ENCODE peak calls at places on chromosome 22, in five cellular contexts. W is WTC11, A is HEK293T, F is K562, H is HepG2. J is an unnamed sample.

GRCh38 chr22:23804781-23805291 is 18.1 kb downstream of the SMARCB1 start:
- DNase-seq in F (no peak), W (no peak), H (no peak), A (no peak), J (no peak)

GRCh38 chr22:21448627-21449416 is 18.4 kb upstream of the TMEM191C start:
- DNase-seq in W (no peak), F (no peak), H (no peak), A (no peak), J (no peak)

GRCh38 chr22:27488456-27489224 is 312.9 kb downstream of the MN1 start:
- DNase-seq in A (no peak), F (no peak), H (peak), W (no peak), J (no peak)

GRCh38 chr22:49332691-49333090 is 495.0 kb downstream of the BRD1 start:
- DNase-seq in F (no peak), H (no peak), W (no peak), A (no peak), J (no peak)

GRCh38 chr22:30909306-30909705 is 59.3 kb downstream of the MORC2 start:
- DNase-seq in A (no peak), H (no peak), W (no peak), F (no peak), J (no peak)

GRCh38 chr22:19723165-19723989 is at the start of gene GP1BB:
- DNase-seq in W (peak), H (no peak), A (peak), F (peak), J (no peak)

GRCh38 chr22:46777609-46777970 is 15.1 kb downstream of the TBC1D22A start:
- DNase-seq in H (no peak), A (no peak), F (no peak), W (no peak), J (no peak)

GRCh38 chr22:45891471-45891995 is 85.4 kb downstream of the WNT7B start:
- DNase-seq in H (no peak), W (no peak), F (no peak), A (no peak), J (no peak)

GRCh38 chr22:37638351-37639069 is 959 bp upstream of the SH3BP1 start:
- DNase-seq in F (no peak), W (peak), A (no peak), H (peak), J (no peak)

GRCh38 chr22:20816559-20816958 is 42.1 kb downstream of the PI4KA start:
- DNase-seq in H (no peak), F (no peak), W (no peak), A (no peak), J (no peak)

GRCh38 chr22:40571887-40572286 is 64.6 kb downstream of the MRTFA start:
- DNase-seq in A (no peak), H (no peak), W (no peak), F (no peak), J (no peak)

GRCh38 chr22:40620464-40621046 is 16.0 kb downstream of the MRTFA start:
- DNase-seq in H (no peak), F (peak), A (no peak), W (no peak), J (peak)

GRCh38 chr22:48147404-48147803 is 1385.0 kb downstream of the TBC1D22A start:
- DNase-seq in H (no peak), A (no peak), W (peak), F (no peak), J (no peak)

GRCh38 chr22:49946612-49947295 is 13.8 kb upstream of the PIM3 start:
- DNase-seq in W (no peak), H (peak), F (no peak), A (no peak), J (no peak)

GRCh38 chr22:23119492-23120414 is 22.0 kb downstream of the RSPH14 start:
- DNase-seq in W (no peak), F (no peak), A (no peak), H (no peak), J (no peak)

GRCh38 chr22:47011131-47011854 is 248.8 kb downstream of the TBC1D22A start:
- DNase-seq in W (no peak), F (no peak), A (no peak), H (no peak), J (no peak)

GRCh38 chr22:30416403-30416802 is 9.2 kb upstream of the MTFP1 start:
- DNase-seq in F (no peak), W (no peak), A (no peak), H (peak), J (no peak)

GRCh38 chr22:27493797-27494196 is 307.8 kb downstream of the MN1 start:
- DNase-seq in H (no peak), W (no peak), A (no peak), F (no peak), J (no peak)

GRCh38 chr22:26846645-26847044 is 189.3 kb downstream of the MIAT start:
- DNase-seq in F (no peak), A (no peak), H (no peak), W (no peak), J (no peak)

GRCh38 chr22:43110444-43110926 is at the start of gene BIK:
- DNase-seq in W (peak), H (peak), F (peak), A (peak), J (no peak)

GRCh38 chr22:20581503-20582170 is 74.2 kb downstream of the MED15 start:
- DNase-seq in A (no peak), F (peak), W (no peak), H (no peak), J (no peak)

GRCh38 chr22:41996826-41997225 is 1.8 kb upstream of the WBP2NL start:
- DNase-seq in A (no peak), H (no peak), W (no peak), F (no peak), J (no peak)

GRCh38 chr22:17629646-17630045 is 1.1 kb upstream of the ATP6V1E1 start:
- DNase-seq in W (no peak), H (no peak), F (no peak), A (no peak), J (no peak)

GRCh38 chr22:19036523-19037273 is 85.5 kb downstream of the DGCR2 start:
- DNase-seq in F (no peak), H (no peak), A (no peak), W (peak), J (no peak)

GRCh38 chr22:37930270-37930951 is 23.0 kb downstream of the C22orf23 start:
- DNase-seq in F (peak), W (peak), H (no peak), A (peak), J (no peak)

GRCh38 chr22:23207786-23208325 is 27.5 kb downstream of the BCR start:
- DNase-seq in H (no peak), W (no peak), A (no peak), F (peak), J (no peak)

GRCh38 chr22:20090730-20091240 is 10.7 kb downstream of the DGCR8 start:
- DNase-seq in A (no peak), F (no peak), W (no peak), H (no peak), J (no peak)

GRCh38 chr22:26364066-26365015 is 64.7 kb upstream of the ASPHD2 start:
- DNase-seq in W (peak), F (peak), A (peak), H (peak), J (peak)

GRCh38 chr22:20526305-20526627 is 18.9 kb downstream of the MED15 start:
- DNase-seq in H (no peak), W (no peak), A (no peak), F (peak), J (no peak)

GRCh38 chr22:24496234-24496633 is 1.1 kb downstream of the UPB1 start:
- DNase-seq in H (no peak), W (no peak), A (no peak), F (no peak), J (no peak)

GRCh38 chr22:41367039-41367679 is 14.6 kb upstream of the TEF start:
- DNase-seq in H (peak), A (peak), W (peak), F (peak), J (peak)

GRCh38 chr22:50114221-50114981 is 24.6 kb downstream of the MOV10L1 start:
- DNase-seq in W (no peak), H (no peak), A (no peak), F (no peak), J (no peak)

GRCh38 chr22:26287382-26288228 is 118.3 kb downstream of the SEZ6L start:
- DNase-seq in H (no peak), F (no peak), W (no peak), A (no peak), J (no peak)

GRCh38 chr22:34045311-34045710 is 125.0 kb upstream of the LARGE1 start:
- DNase-seq in W (no peak), A (no peak), H (no peak), F (no peak), J (no peak)

GRCh38 chr22:49551897-49552659 is 275.6 kb downstream of the BRD1 start:
- DNase-seq in A (no peak), W (no peak), H (no peak), F (no peak), J (no peak)

GRCh38 chr22:19991645-19992451 is 24.8 kb downstream of the ARVCF start:
- DNase-seq in F (no peak), A (no peak), W (no peak), H (no peak), J (no peak)

GRCh38 chr22:49933236-49933921 is 14.9 kb downstream of the CRELD2 start:
- DNase-seq in W (no peak), A (no peak), H (no peak), F (no peak), J (no peak)

GRCh38 chr22:17629167-17629489 is 579 bp upstream of the ATP6V1E1 start:
- DNase-seq in W (no peak), H (no peak), F (no peak), A (no peak), J (no peak)

GRCh38 chr22:48382197-48382596 is 1445.5 kb downstream of the BRD1 start:
- DNase-seq in F (no peak), W (no peak), A (no peak), H (no peak), J (no peak)

GRCh38 chr22:31556627-31557203 is 60.4 kb downstream of the SFI1 start:
- DNase-seq in H (peak), W (no peak), F (peak), A (peak), J (peak)

DNA sequence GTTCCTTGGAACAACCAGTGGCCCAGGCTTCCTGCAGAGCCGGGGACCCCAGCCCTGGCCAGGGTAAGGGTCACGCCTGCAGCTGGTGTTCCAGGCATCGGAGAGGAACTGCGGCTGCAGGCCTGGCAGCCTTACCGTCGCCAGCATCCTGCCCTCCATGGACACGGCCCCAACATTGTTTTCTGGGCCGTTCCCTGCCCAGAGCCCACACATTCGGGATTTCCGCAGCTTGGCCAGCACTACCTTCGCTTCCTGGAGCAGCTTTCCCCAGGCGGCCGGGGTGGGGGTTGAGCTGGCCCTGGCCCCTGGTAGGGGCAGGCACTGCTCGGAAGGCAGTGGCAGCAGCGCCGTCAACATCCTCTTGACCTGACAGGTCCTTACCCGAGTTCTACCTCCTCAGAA is 17.7 kb downstream of the TXN2 start:
- DNase-seq in W (no peak), F (no peak), H (no peak), A (no peak), J (no peak)
- TF ChIP-seq SP1 in W (no peak), F (no peak), H (no peak), A (no peak), J (no peak)

DNA sequence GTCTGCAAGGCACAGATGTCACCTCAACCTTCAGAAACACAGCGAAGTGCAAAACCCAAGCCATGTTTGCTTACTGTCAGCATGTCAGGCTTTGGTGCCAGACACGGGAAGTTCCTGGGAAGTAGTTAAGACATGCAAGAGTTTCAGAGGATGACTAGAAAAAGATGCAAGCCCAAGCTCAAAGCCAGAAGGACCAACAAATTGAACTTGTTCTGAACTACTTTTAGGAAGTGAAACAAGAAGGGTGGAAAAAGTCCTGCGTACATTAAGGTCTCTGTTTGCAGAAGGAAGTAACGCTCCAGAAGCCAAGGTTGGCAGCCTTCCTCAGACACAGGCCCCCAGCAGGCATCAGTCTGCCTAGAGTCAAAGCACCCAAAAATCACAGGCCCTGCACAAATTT is 2.6 kb downstream of the AP1B1 start:
- DNase-seq in F (no peak), H (no peak), W (no peak), A (no peak), J (no peak)
- TF ChIP-seq SP1 in F (no peak), H (no peak), W (no peak), A (no peak), J (no peak)

DNA sequence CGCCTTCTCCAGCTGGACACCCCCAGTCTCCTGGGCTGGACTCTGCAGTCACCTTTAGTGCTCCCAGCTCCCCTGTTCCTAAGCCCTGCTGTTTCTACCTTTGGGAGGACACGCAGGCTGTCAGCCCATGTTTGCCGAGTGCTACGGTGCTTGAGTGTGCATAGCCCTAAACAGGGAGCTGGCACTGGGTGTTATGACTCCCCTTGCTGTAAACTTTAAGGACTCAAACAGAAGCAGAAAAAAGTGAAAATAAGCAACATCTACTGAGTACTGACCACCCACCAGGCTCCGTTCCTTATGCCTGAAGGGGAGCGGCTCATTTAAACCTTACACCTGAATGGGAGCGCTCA is 7.3 kb upstream of the APOBEC3B start:
- DNase-seq in W (no peak), A (no peak), H (no peak), F (no peak), J (no peak)
- TF ChIP-seq SP1 in W (no peak), A (no peak), H (no peak), F (no peak), J (no peak)

DNA sequence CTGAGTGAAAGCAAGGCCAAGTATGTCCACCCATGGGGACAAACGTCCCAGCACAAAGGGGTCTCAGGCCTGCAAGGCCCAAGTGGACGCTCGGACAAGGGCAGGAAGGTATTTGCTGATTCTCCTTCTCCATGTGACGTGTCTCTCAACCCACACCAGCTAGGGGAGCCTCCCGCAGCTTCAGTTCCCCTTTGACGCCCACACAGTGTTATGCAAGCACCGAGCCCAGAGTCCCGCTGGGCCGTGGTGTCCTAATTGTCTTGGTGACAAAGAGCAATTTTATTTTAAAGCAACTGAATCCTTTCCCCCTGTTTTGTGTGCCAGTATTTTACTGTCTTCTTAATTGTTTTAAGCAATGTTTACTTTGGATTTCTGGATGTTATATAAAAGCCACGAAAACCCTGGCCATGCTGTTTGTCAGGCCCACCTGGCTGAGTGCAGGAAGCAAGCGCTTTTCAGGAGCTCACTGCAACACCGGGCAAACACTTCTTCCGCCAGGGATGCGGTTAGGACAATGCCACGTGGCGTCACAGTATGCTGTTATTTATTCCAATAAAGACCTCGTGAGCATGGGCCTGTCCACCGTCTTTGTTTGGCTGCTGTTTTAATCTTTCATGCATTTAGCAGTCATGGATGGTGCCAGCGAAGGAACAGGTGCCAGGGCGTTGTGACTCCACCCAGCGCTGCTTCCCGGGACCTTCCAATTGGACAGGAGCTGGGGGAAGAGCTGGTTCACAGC is 8.2 kb upstream of the PARVG start:
- DNase-seq in A (no peak), F (no peak), W (no peak), H (no peak), J (no peak)
- TF ChIP-seq SP1 in A (no peak), F (no peak), W (peak), H (no peak), J (no peak)

J was measured in HCT116.